ENCODE peak calls at places on chromosomes 3 and 15, in ten cellular contexts. F, C, K, X, T, N, Z, V, E and L are unnamed samples.

GRCh38 chr3:8857720-8858367 is 88.4 kb upstream of the OXTR start:
- DNase-seq in F (no peak), C (no peak), K (no peak), X (no peak), T (no peak), N (no peak), Z (no peak), V (no peak), E (no peak), L (no peak)

GRCh38 chr15:90126022-90126421 is 23.8 kb upstream of the IDH2 start:
- DNase-seq in F (no peak), C (no peak), K (no peak), X (no peak), T (no peak), N (no peak), Z (no peak), V (no peak), E (no peak), L (no peak)

GRCh38 chr3:8743911-8744310 is 10.3 kb downstream of the CAV3 start:
- DNase-seq in F (no peak), C (no peak), K (no peak), X (no peak), T (no peak), N (no peak), Z (no peak), V (no peak), E (no peak), L (no peak)

GRCh38 chr3:157135671-157136396 is 24.1 kb downstream of the CCNL1 start:
- DNase-seq in F (peak), C (peak), K (no peak), X (peak), T (no peak), N (no peak), Z (peak), V (no peak), E (no peak), L (no peak)

GRCh38 chr15:44734839-44735481 is 1.4 kb upstream of the TRIM69 start:
- DNase-seq in F (no peak), C (no peak), K (no peak), X (no peak), T (no peak), N (no peak), Z (no peak), V (no peak), E (no peak), L (no peak)

GRCh38 chr3:47425383-47425778 is 44.6 kb downstream of the PTPN23 start:
- DNase-seq in F (no peak), C (no peak), K (no peak), X (no peak), T (no peak), N (no peak), Z (no peak), V (peak), E (no peak), L (no peak)

GRCh38 chr15:90038639-90039095 is 37.5 kb downstream of the ZNF710 start:
- DNase-seq in F (no peak), C (no peak), K (no peak), X (no peak), T (no peak), N (no peak), Z (no peak), V (no peak), E (no peak), L (no peak)

GRCh38 chr15:29134641-29135071 is 135.0 kb downstream of the NSMCE3 start:
- DNase-seq in F (no peak), C (no peak), K (no peak), X (no peak), T (no peak), N (no peak), Z (no peak), V (peak), E (no peak), L (no peak)

GRCh38 chr3:185934726-185935464 is 2.9 kb downstream of the TRA2B start:
- DNase-seq in F (no peak), C (no peak), K (no peak), X (no peak), T (no peak), N (no peak), Z (no peak), V (no peak), E (no peak), L (no peak)

GRCh38 chr3:20984594-20985207 is 766.3 kb downstream of the ZNF385D start:
- DNase-seq in F (no peak), C (no peak), K (no peak), X (no peak), T (no peak), N (no peak), Z (no peak), V (no peak), E (no peak), L (no peak)
- TF ChIP-seq CTCF in F (no peak), C (no peak), K (no peak), X (no peak), T (no peak), N (no peak), Z (no peak), V (no peak), E (no peak), L (no peak)

GRCh38 chr3:132268956-132269355 is 48.3 kb upstream of the ACP3 start:
- DNase-seq in F (peak), C (no peak), K (peak), X (peak), T (no peak), N (no peak), Z (peak), V (peak), E (no peak), L (no peak)
- TF ChIP-seq CTCF in F (peak), C (no peak), K (peak), X (peak), T (peak), N (peak), Z (peak), V (peak), E (no peak), L (peak)

GRCh38 chr15:26628879-26629529 is 143.9 kb downstream of the GABRB3 start:
- DNase-seq in F (peak), C (no peak), K (no peak), X (peak), T (peak), N (no peak), Z (no peak), V (peak), E (peak), L (peak)
- TF ChIP-seq CTCF in F (no peak), C (no peak), K (no peak), X (no peak), T (no peak), N (no peak), Z (no peak), V (no peak), E (no peak), L (no peak)

DNA sequence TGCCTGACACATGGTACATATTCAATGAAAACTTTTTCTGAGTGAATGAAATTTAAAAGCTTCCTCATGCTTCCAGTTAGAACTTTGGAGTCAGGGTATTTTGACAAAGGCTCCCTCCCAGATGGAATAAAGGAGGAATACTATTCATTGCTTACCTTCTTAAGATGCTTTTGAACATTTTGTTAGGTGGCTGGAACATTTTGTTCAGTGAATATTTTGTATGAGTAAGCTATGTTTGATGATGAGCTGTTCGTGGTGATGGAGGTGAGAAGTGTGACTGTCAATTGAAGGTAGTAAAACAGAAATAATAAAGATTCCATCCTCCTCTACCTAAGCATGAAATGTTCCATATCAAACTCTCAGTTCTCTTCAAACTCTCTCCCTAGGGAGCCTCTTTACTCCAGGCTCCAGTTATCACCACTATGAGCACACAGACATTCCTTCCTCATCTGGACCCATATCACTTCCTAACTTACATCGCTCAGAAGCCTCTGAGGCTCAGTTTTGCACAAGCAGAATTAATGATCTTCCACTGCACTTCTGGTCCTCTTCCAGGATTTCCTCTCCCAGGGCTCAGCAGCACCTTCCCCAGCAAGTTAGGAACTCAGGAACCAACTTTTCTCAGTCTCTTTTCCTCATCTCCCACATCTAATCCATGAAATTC is 2.5 kb upstream of the AQP9 start:
- DNase-seq in F (no peak), C (no peak), K (no peak), X (no peak), T (no peak), N (no peak), Z (no peak), V (no peak), E (no peak), L (no peak)
- TF ChIP-seq CTCF in F (no peak), C (no peak), K (no peak), X (no peak), T (no peak), N (no peak), Z (no peak), V (no peak), E (no peak), L (no peak)

GRCh38 chr15:56247266-56247665 is 3.6 kb upstream of the RFX7 start:
- DNase-seq in F (no peak), C (no peak), K (no peak), X (no peak), T (no peak), N (no peak), Z (no peak), V (no peak), E (no peak), L (no peak)

GRCh38 chr15:56251315-56252091 is 7.8 kb upstream of the RFX7 start:
- DNase-seq in F (no peak), C (no peak), K (no peak), X (no peak), T (no peak), N (no peak), Z (no peak), V (no peak), E (peak), L (no peak)

GRCh38 chr15:56250626-56251025 is 6.9 kb upstream of the RFX7 start:
- DNase-seq in F (no peak), C (no peak), K (no peak), X (no peak), T (no peak), N (no peak), Z (no peak), V (no peak), E (no peak), L (no peak)

GRCh38 chr15:56248276-56248675 is 4.6 kb upstream of the RFX7 start:
- DNase-seq in F (no peak), C (no peak), K (no peak), X (no peak), T (no peak), N (no peak), Z (no peak), V (no peak), E (no peak), L (no peak)

DNA sequence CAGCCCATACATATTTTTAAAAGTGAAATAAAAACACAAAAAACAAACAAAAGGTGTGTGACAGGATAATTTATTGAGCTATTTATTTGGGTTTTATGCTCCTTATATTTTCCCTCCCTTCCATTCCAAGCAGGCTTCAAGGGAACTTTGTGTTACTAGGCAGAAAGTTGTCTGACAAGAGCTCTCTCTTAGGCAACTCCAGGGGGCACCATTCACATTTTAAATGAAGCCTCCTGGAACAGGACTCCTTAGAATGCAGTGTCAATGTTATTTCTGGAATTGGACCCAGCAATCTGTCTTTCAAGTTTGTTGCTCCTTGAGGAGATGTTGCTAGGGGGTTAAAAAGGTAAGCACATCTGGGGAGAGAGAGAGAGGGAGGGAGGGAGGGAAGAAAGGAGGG is 5.4 kb upstream of the RFX7 start:
- DNase-seq in F (no peak), C (no peak), K (peak), X (peak), T (no peak), N (no peak), Z (peak), V (peak), E (no peak), L (no peak)
- TF ChIP-seq CTCF in F (no peak), C (no peak), K (no peak), X (peak), T (peak), N (peak), Z (peak), V (peak), E (no peak), L (no peak)

GRCh38 chr3:44414517-44415090 is 62.9 kb downstream of the ZNF445 start:
- DNase-seq in F (peak), C (no peak), K (no peak), X (no peak), T (no peak), N (no peak), Z (no peak), V (no peak), E (no peak), L (peak)

GRCh38 chr3:44415421-44415820 is 62.0 kb downstream of the ZNF445 start:
- DNase-seq in F (peak), C (no peak), K (no peak), X (no peak), T (no peak), N (no peak), Z (no peak), V (no peak), E (no peak), L (peak)

GRCh38 chr3:44411031-44411645 is 66.3 kb downstream of the ZNF445 start:
- DNase-seq in F (no peak), C (no peak), K (no peak), X (no peak), T (no peak), N (no peak), Z (no peak), V (no peak), E (no peak), L (no peak)

GRCh38 chr3:44409640-44410410 is 67.6 kb downstream of the ZNF445 start:
- DNase-seq in F (no peak), C (no peak), K (no peak), X (no peak), T (no peak), N (no peak), Z (no peak), V (no peak), E (no peak), L (no peak)

DNA sequence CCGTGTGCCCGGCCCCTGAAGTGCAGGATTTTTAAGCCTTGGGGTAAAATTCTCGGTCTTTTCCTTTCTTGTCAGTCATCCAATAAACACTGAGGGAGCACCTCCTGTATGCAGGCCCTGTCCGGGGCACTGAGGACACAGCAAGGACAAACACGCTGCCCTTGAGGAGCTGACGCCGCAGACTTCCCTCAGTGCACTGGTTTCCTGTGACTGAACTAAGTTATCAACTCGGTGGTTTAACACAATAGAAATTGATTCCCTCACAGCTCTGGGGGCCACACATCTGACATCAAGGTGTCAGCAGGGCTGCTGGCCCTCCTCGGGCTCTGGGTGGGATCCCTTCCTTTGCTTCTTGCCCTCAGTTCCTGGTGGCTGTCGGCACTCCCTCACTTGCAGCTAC is 65.1 kb downstream of the ZNF445 start:
- DNase-seq in F (no peak), C (no peak), K (no peak), X (no peak), T (no peak), N (no peak), Z (no peak), V (no peak), E (no peak), L (no peak)
- TF ChIP-seq CTCF in F (no peak), C (no peak), K (no peak), X (no peak), T (no peak), N (no peak), Z (no peak), V (no peak), E (no peak), L (no peak)

DNA sequence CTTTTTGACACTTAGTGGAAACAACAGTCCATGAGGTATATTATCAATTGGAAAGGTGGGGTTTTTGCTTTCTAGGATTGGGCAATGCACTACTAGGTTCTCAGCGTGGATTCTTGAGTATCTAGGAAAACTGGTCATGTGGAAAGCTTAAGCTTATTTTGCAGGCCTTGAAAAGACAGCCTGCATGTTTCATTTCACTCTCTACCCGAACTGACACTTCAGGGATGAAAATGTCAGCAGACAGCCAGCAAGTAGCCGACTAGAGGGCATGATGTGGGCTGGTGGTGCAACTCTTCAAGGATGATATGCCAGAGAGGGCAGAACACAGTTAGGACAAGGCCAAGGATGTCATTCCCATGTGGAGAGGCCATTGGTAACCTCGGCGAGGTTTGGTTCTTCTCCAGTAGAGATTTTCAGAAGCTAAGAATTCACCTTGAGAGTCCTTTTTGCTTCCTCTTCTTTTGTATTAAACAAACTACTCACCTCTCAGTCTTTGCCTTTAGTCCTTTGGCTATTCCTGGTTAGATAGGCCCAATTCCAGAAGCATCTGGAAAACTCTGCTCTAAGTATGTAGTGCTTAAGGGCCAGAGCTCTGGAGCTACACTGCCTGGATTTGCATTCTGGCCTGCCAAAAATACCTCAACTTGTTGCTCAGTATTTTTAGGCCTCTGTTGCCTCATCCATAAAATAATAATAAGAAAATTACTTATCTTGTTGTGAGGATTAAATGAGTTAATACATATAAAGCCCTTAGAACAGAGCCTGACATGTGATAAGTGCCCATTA is 17.9 kb downstream of the LPP start:
- DNase-seq in F (no peak), C (no peak), K (no peak), X (no peak), T (no peak), N (no peak), Z (no peak), V (no peak), E (no peak), L (no peak)
- TF ChIP-seq CTCF in F (no peak), C (no peak), K (no peak), X (no peak), T (no peak), N (no peak), Z (no peak), V (no peak), E (no peak), L (no peak)

DNA sequence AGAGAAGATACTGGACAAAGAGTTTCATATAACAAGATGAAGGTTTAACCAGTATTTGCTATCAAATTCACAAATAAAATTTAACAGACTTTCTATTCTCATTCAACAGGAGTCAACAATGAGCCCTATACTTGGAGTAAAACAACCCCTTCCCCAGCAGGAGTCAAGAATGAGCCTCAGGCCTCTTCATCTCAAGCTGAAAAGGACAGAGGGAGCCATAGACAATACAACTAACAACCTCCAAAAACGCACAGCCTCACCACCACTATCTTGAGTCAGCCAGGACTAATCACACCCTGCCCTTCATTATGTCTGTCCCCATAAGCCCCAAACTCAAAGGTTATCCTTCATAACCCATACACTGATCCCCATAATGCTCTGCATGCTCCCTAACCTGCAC is 36.4 kb downstream of the ETFA start:
- DNase-seq in F (no peak), C (no peak), K (no peak), X (no peak), T (no peak), N (no peak), Z (no peak), V (no peak), E (no peak), L (no peak)
- TF ChIP-seq CTCF in F (no peak), C (no peak), K (no peak), X (no peak), T (no peak), N (no peak), Z (no peak), V (no peak), E (no peak), L (no peak)